ENCODE peak calls at places on chromosomes 13 and 19, in six cellular contexts. V is neuronal stem cell, T is H1, Q is IMR-90, S is mesenchymal stem cell, L is trophoblast cell. P is an unnamed sample.

GRCh38 chr13:38530492-38530891 is 156.4 kb upstream of the FREM2 start:
- DNase-seq in V (no peak), T (no peak), Q (peak), S (peak), L (no peak), P (no peak)

GRCh38 chr19:30682576-30683536 is 310.7 kb downstream of the ZNF536 start:
- DNase-seq in V (peak), T (no peak), Q (peak), S (peak), L (peak), P (peak)

GRCh38 chr13:101399365-101399764 is 16.9 kb downstream of the NALCN start:
- DNase-seq in V (no peak), T (no peak), Q (peak), S (peak), L (no peak), P (no peak)

GRCh38 chr19:15672580-15673175 is at the start of gene CYP4F12:
- DNase-seq in V (no peak), T (no peak), Q (no peak), S (no peak), L (no peak), P (no peak)

GRCh38 chr19:18785179-18786124 is 5.7 kb downstream of the COMP start:
- DNase-seq in V (peak), T (no peak), Q (peak), S (peak), L (peak), P (peak)

GRCh38 chr19:16418597-16418962 is 53.2 kb downstream of the EPS15L1 start:
- DNase-seq in V (no peak), T (no peak), Q (no peak), S (no peak), L (no peak), P (no peak)

GRCh38 chr13:80276371-80277289 is 64.3 kb downstream of the SPRY2 start:
- DNase-seq in V (peak), T (peak), Q (peak), S (no peak), L (peak), P (no peak)

GRCh38 chr19:58364127-58364526 is 1.6 kb upstream of the ZNF497 start:
- DNase-seq in V (no peak), T (no peak), Q (no peak), S (no peak), L (no peak), P (no peak)

GRCh38 chr13:109773276-109773675 is 13.1 kb downstream of the IRS2 start:
- DNase-seq in V (no peak), T (no peak), Q (no peak), S (no peak), L (no peak), P (no peak)
- H3K14ac ChIP-seq in V (no peak), T (no peak), Q (no peak), S (no peak), L (no peak), P (no peak)

DNA sequence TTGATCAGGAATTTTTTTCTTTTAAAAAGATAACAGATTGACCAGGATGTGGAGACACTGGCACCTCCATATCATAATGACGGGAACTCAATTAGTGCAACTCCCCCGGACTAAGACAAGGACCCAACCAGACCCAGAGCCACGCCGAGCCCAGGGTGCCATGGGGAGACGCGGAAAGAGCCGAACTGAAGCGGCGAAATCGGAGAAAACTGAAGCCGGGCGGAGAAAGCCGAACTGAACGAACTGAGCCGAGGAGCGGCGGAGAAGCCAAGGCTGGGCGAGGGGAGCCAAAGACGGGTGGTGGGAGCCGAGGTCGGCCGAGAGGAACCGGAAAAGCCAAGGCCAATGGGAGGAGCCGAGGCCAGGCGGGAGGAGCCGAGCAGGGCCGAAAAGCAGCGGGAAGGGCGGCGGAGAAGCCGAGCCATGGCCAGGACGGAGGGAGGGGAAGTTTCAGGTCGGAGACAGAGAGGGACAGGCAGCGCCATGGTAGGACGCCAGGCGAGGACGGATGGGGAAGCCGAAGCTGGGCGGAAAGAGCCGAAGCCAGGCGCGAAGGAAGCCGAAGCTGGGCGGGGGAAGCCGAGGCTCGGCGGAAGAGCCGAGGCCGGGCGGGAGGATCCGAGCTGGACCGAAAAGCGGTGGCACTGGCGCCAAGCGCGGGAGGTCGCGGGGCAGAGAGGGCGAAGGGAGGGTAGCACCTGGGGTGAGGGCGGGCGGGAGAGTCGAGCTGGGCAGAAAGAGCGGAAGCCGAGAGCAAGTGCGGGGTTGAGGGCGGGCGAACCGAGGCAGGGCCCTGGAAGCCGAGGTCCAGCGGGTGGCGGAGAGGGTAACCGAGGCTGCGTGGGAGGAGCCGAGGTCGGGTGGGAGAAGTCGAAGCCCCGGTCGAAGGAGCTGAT is 29.4 kb downstream of the ZNF557 start:
- DNase-seq in V (peak), T (peak), Q (peak), S (peak), L (peak), P (peak)
- H3K14ac ChIP-seq in V (no peak), T (no peak), Q (peak), S (no peak), L (peak), P (peak)

GRCh38 chr19:54395685-54396084 is 19.6 kb upstream of the TTYH1 start:
- DNase-seq in V (no peak), T (no peak), Q (no peak), S (no peak), L (no peak), P (no peak)

GRCh38 chr19:54403054-54403453 is 12.2 kb upstream of the TTYH1 start:
- DNase-seq in V (no peak), T (no peak), Q (no peak), S (no peak), L (no peak), P (no peak)

GRCh38 chr19:54405628-54406027 is 9.6 kb upstream of the TTYH1 start:
- DNase-seq in V (no peak), T (no peak), Q (no peak), S (no peak), L (no peak), P (no peak)

GRCh38 chr19:54399189-54399588 is 16.1 kb upstream of the TTYH1 start:
- DNase-seq in V (no peak), T (no peak), Q (no peak), S (no peak), L (no peak), P (no peak)

GRCh38 chr19:54400913-54401312 is 14.4 kb upstream of the TTYH1 start:
- DNase-seq in V (no peak), T (no peak), Q (no peak), S (no peak), L (no peak), P (no peak)
- H3K14ac ChIP-seq in V (no peak), T (no peak), Q (no peak), S (no peak), L (no peak), P (no peak)

GRCh38 chr19:44775676-44776240 is 1.9 kb upstream of the CBLC start:
- DNase-seq in V (no peak), T (no peak), Q (no peak), S (no peak), L (peak), P (no peak)
- H3K14ac ChIP-seq in V (no peak), T (no peak), Q (peak), S (no peak), L (no peak), P (no peak)

GRCh38 chr19:2527716-2528115 is 51.8 kb downstream of the GADD45B start:
- DNase-seq in V (no peak), T (no peak), Q (no peak), S (no peak), L (peak), P (peak)

GRCh38 chr19:2524361-2524839 is 48.5 kb downstream of the GADD45B start:
- DNase-seq in V (no peak), T (no peak), Q (no peak), S (no peak), L (no peak), P (no peak)

GRCh38 chr19:2524840-2525723 is 49.2 kb downstream of the GADD45B start:
- DNase-seq in V (no peak), T (no peak), Q (peak), S (peak), L (peak), P (no peak)

GRCh38 chr19:2527171-2527570 is 51.2 kb downstream of the GADD45B start:
- DNase-seq in V (no peak), T (no peak), Q (no peak), S (no peak), L (no peak), P (no peak)

GRCh38 chr19:2523630-2524311 is 47.8 kb downstream of the GADD45B start:
- DNase-seq in V (no peak), T (no peak), Q (peak), S (peak), L (peak), P (no peak)
- H3K14ac ChIP-seq in V (peak), T (no peak), Q (peak), S (no peak), L (peak), P (no peak)

GRCh38 chr19:38234615-38235014 is 10.6 kb upstream of the DPF1 start:
- DNase-seq in V (no peak), T (no peak), Q (no peak), S (no peak), L (no peak), P (no peak)
- H3K14ac ChIP-seq in V (no peak), T (no peak), Q (no peak), S (no peak), L (no peak), P (no peak)